ENCODE peak calls at places on chromosomes 7 and 10, in six cellular contexts. H is WTC11, E is ovary, M is fibroblast of mammary gland, C is foreskin fibroblast, N is endothelial cell. J is an unnamed sample.

GRCh38 chr7:52325237-52325636 is 710.2 kb upstream of the POM121L12 start:
- DNase-seq in H (no peak), C (no peak), E (no peak), M (no peak), N (no peak), J (no peak)

GRCh38 chr10:8245131-8246117 is 190.9 kb downstream of the GATA3 start:
- DNase-seq in H (no peak), E (no peak), N (no peak), C (no peak), M (no peak), J (no peak)

GRCh38 chr7:90213521-90213920 is 2.0 kb downstream of the STEAP2 start:
- DNase-seq in C (no peak), M (no peak), N (no peak), E (no peak), H (no peak), J (no peak)

GRCh38 chr7:80721880-80722595 is 83.6 kb downstream of the CD36 start:
- DNase-seq in M (peak; percentile 96), H (no peak), C (peak; percentile 88), E (no peak), N (no peak), J (peak; percentile 77)

GRCh38 chr7:99331002-99331401 is 5.3 kb downstream of the ARPC1A start:
- DNase-seq in N (no peak), M (peak; percentile 13), E (no peak), H (no peak), C (no peak), J (no peak)

GRCh38 chr7:10257438-10257837 is 716.2 kb upstream of the PHF14 start:
- DNase-seq in H (no peak), N (no peak), C (no peak), M (no peak), E (no peak), J (no peak)

GRCh38 chr7:142153400-142153799 is 41.9 kb downstream of the MGAM2 start:
- DNase-seq in N (peak; percentile 26), M (no peak), C (no peak), E (no peak), H (no peak), J (no peak)

GRCh38 chr7:112421666-112422486 is 28.4 kb upstream of the IFRD1 start:
- DNase-seq in E (no peak), M (peak; percentile 10), N (no peak), H (no peak), C (no peak), J (no peak)

GRCh38 chr7:28293529-28293835 is 112.9 kb upstream of the JAZF1 start:
- DNase-seq in M (no peak), E (no peak), C (peak; percentile 59), N (no peak), H (no peak), J (no peak)

GRCh38 chr7:157558061-157558460 is 221.3 kb downstream of the DNAJB6 start:
- DNase-seq in C (no peak), H (peak; percentile 7), N (no peak), E (no peak), M (no peak), J (no peak)

GRCh38 chr10:28343987-28344895 is 41.4 kb upstream of the MPP7 start:
- DNase-seq in M (no peak), H (no peak), N (no peak), C (no peak), E (no peak), J (no peak)

GRCh38 chr10:132921086-132921485 is 21.3 kb downstream of the CFAP46 start:
- DNase-seq in M (no peak), H (no peak), E (no peak), C (no peak), N (no peak), J (no peak)

GRCh38 chr7:131537581-131537980 is 18.8 kb downstream of the PODXL start:
- DNase-seq in H (no peak), N (no peak), M (peak; percentile 47), C (no peak), E (no peak), J (no peak)

GRCh38 chr10:125160856-125161569 is 650 bp upstream of the CTBP2 start:
- DNase-seq in M (peak; percentile 79), N (peak; percentile 88), H (peak; percentile 80), C (peak; percentile 95), E (peak; percentile 83), J (peak; percentile 74)

GRCh38 chr10:97149065-97149680 is 36.6 kb downstream of the SLIT1 start:
- DNase-seq in M (no peak), C (no peak), N (no peak), H (no peak), E (no peak), J (no peak)

GRCh38 chr7:101125989-101126650 is 784 bp upstream of the SERPINE1 start:
- DNase-seq in C (peak; percentile 74), E (peak; percentile 94), N (no peak), H (no peak), M (peak; percentile 85), J (peak; percentile 77)

GRCh38 chr7:104231054-104232046 is 23.5 kb upstream of the ORC5 start:
- DNase-seq in C (peak; percentile 76), E (peak; percentile 23), H (peak; percentile 54), M (peak; percentile 64), N (peak; percentile 46), J (peak; percentile 40)

GRCh38 chr7:50791921-50792341 is 9.2 kb upstream of the GRB10 start:
- DNase-seq in H (no peak), N (no peak), C (peak; percentile 78), E (no peak), M (peak; percentile 72), J (no peak)

GRCh38 chr10:21488246-21488953 is 37.1 kb downstream of the SKIDA1 start:
- DNase-seq in C (no peak), M (no peak), E (no peak), H (no peak), N (no peak), J (no peak)

GRCh38 chr10:48606530-48607355 is 1.9 kb upstream of the ARHGAP22 start:
- DNase-seq in C (peak; percentile 99), M (peak; percentile 99), N (no peak), E (no peak), H (no peak), J (peak; percentile 99)

GRCh38 chr10:113454341-113455061 is 98.4 kb upstream of the HABP2 start:
- DNase-seq in M (peak; percentile 45), H (peak; percentile 84), E (peak; percentile 44), C (peak; percentile 47), N (peak; percentile 59), J (no peak)
- TF ChIP-seq CTCF in M (peak; percentile 71), H (peak; percentile 54), E (no peak), C (peak; percentile 83), N (peak; percentile 70), J (peak; percentile 86)

DNA sequence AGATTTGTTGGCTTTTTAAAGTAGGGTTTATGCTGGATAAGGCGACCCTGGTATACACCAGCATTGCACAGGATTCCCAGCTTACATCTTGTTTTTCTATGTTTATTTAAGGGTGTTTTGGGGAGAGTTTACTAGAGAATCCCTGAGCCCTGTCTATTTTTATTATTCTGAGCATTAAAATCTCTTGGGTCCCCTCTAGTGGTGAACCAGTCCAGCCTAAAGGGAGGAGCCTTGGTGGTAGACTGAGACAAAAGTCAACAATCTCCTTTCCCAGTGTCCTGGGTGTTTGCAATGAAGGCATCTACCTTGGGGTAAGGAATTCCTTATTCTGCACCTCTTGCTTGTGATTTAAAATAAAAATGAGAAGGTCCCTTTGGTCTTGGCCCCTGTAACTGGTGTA is 38.2 kb downstream of the ANTXRL start:
- DNase-seq in H (no peak), C (no peak), M (no peak), E (no peak), N (no peak), J (peak; percentile 23)
- TF ChIP-seq CTCF in H (no peak), C (peak; percentile 59), M (peak; percentile 20), E (no peak), N (no peak), J (peak; percentile 69)

GRCh38 chr10:37236093-37236492 is 110.7 kb downstream of the ANKRD30A start:
- DNase-seq in H (no peak), C (no peak), M (no peak), N (no peak), E (no peak), J (no peak)
- TF ChIP-seq CTCF in H (no peak), C (no peak), M (no peak), N (no peak), E (no peak), J (no peak)

DNA sequence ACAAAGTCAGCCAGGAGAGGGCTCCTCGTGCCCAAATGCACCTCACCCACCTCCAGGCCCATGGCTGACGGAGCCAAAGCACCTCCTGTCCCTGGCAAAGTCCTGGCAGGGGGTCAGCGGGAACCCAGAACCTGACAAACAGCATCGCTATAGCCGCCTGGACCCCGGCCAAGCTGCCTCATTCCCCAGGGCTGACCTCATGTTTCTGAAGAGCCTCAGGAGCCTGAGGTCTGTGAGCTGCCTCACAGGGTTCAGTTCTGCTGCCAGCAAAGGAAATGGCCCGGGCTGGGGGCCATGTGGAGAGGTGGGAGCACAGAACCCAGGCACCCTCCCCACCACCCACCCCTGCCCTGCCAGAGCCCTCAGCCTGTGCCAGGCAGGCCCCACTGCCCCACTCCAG is 4.2 kb upstream of the NANOS1 start:
- DNase-seq in N (no peak), H (no peak), E (peak; percentile 36), C (peak; percentile 81), M (peak; percentile 78), J (peak; percentile 71)
- TF ChIP-seq CTCF in N (no peak), H (no peak), E (no peak), C (no peak), M (no peak), J (no peak)

GRCh38 chr7:78587443-78588044 is 789.0 kb downstream of the PHTF2 start:
- DNase-seq in C (peak; percentile 22), M (peak; percentile 26), E (no peak), H (no peak), N (no peak), J (no peak)
- TF ChIP-seq CTCF in C (peak; percentile 22), M (peak; percentile 20), E (no peak), H (no peak), N (no peak), J (peak; percentile 53)